ENCODE peak calls at places on chromosomes 4 and X, in seven cellular contexts. One of them, this sample, is unnamed.

GRCh38 chr4:179582164-179582563 is 2139.9 kb upstream of the AGA start:
- DNase-seq in NAMALWA: no peak
- DNase-seq in posterior vena cava: no peak
- DNase-seq in Jurkat, Clone E6-1: no peak
- DNase-seq in AG08395: no peak
- DNase-seq in non-pigmented ciliary epithelial cell: no peak
- DNase-seq in ascending aorta: no peak
- DNase-seq in this sample: no peak

GRCh38 chr4:891747-892146 is 40.4 kb downstream of the GAK start:
- DNase-seq in NAMALWA: peak; percentile 44
- DNase-seq in posterior vena cava: no peak
- DNase-seq in Jurkat, Clone E6-1: peak; percentile 14
- DNase-seq in AG08395: no peak
- DNase-seq in non-pigmented ciliary epithelial cell: no peak
- DNase-seq in ascending aorta: no peak
- DNase-seq in this sample: no peak

GRCh38 chr4:99087887-99088484 is 602 bp downstream of the ADH5 start:
- DNase-seq in NAMALWA: peak; percentile 60
- DNase-seq in posterior vena cava: peak; percentile 90
- DNase-seq in Jurkat, Clone E6-1: peak; percentile 21
- DNase-seq in AG08395: peak; percentile 81
- DNase-seq in non-pigmented ciliary epithelial cell: peak; percentile 28
- DNase-seq in ascending aorta: peak; percentile 48
- DNase-seq in this sample: peak; percentile 76

GRCh38 chr4:78562687-78563086 is 11.1 kb downstream of the ANXA3 start:
- DNase-seq in NAMALWA: no peak
- DNase-seq in posterior vena cava: no peak
- DNase-seq in Jurkat, Clone E6-1: no peak
- DNase-seq in AG08395: no peak
- DNase-seq in non-pigmented ciliary epithelial cell: no peak
- DNase-seq in ascending aorta: no peak
- DNase-seq in this sample: no peak

GRCh38 chr4:144712775-144713174 is 66.8 kb downstream of the HHIP start:
- DNase-seq in NAMALWA: no peak
- DNase-seq in posterior vena cava: no peak
- DNase-seq in Jurkat, Clone E6-1: no peak
- DNase-seq in AG08395: no peak
- DNase-seq in non-pigmented ciliary epithelial cell: no peak
- DNase-seq in ascending aorta: no peak
- DNase-seq in this sample: no peak

GRCh38 chrX:56803849-56804681 is 75.0 kb downstream of the NBDY start:
- DNase-seq in NAMALWA: no peak
- DNase-seq in posterior vena cava: peak; percentile 54
- DNase-seq in Jurkat, Clone E6-1: no peak
- DNase-seq in AG08395: no peak
- DNase-seq in non-pigmented ciliary epithelial cell: no peak
- DNase-seq in ascending aorta: no peak
- DNase-seq in this sample: no peak

GRCh38 chr4:153488719-153489384 is 22.7 kb downstream of the TMEM131L start:
- DNase-seq in NAMALWA: peak; percentile 46
- DNase-seq in posterior vena cava: peak; percentile 87
- DNase-seq in Jurkat, Clone E6-1: no peak
- DNase-seq in AG08395: peak; percentile 29
- DNase-seq in non-pigmented ciliary epithelial cell: no peak
- DNase-seq in ascending aorta: no peak
- DNase-seq in this sample: no peak

GRCh38 chr4:156827519-156827918 is 144.1 kb downstream of the PDGFC start:
- DNase-seq in NAMALWA: no peak
- DNase-seq in posterior vena cava: no peak
- DNase-seq in Jurkat, Clone E6-1: no peak
- DNase-seq in AG08395: no peak
- DNase-seq in non-pigmented ciliary epithelial cell: no peak
- DNase-seq in ascending aorta: no peak
- DNase-seq in this sample: no peak

GRCh38 chr4:83025563-83025962 is 9.4 kb upstream of the COPS4 start:
- DNase-seq in NAMALWA: peak; percentile 67
- DNase-seq in posterior vena cava: no peak
- DNase-seq in Jurkat, Clone E6-1: no peak
- DNase-seq in AG08395: no peak
- DNase-seq in non-pigmented ciliary epithelial cell: no peak
- DNase-seq in ascending aorta: no peak
- DNase-seq in this sample: no peak

GRCh38 chr4:89314291-89314690 is 6.7 kb upstream of the GPRIN3 start:
- DNase-seq in NAMALWA: no peak
- DNase-seq in posterior vena cava: no peak
- DNase-seq in Jurkat, Clone E6-1: no peak
- DNase-seq in AG08395: peak; percentile 4
- DNase-seq in non-pigmented ciliary epithelial cell: no peak
- DNase-seq in ascending aorta: no peak
- DNase-seq in this sample: no peak

This sample was measured in GM04504.